ENCODE peak calls at places on chromosomes 7 and 10, in nine cellular contexts. X is HFF-Myc, K is left ventricle myocardium inferior, H is cardiac fibroblast, T is AG09319, Q is neural crest cell, U is GM10248, C is PC-9, E is WTC11. Y is an unnamed sample.

GRCh38 chr10:35561670-35562069 is 43.5 kb upstream of the GJD4 start:
- DNase-seq in X (no peak), K (peak), H (no peak), T (no peak), Q (no peak), U (no peak), C (no peak), E (no peak), Y (no peak)

GRCh38 chr7:90474284-90475210 is 5.1 kb downstream of the PTTG1IP2 start:
- DNase-seq in X (peak), K (no peak), H (peak), T (no peak), Q (no peak), U (no peak), C (no peak), E (no peak), Y (no peak)

GRCh38 chr7:30464231-30464660 is 14.3 kb downstream of the NOD1 start:
- DNase-seq in X (no peak), K (no peak), H (no peak), T (no peak), Q (no peak), U (no peak), C (no peak), E (no peak), Y (no peak)

GRCh38 chr7:43485580-43485979 is 97.3 kb upstream of the STK17A start:
- DNase-seq in X (no peak), K (no peak), H (no peak), T (no peak), Q (no peak), U (no peak), C (no peak), E (no peak), Y (no peak)

GRCh38 chr10:113062977-113063967 is 113.2 kb downstream of the TCF7L2 start:
- DNase-seq in X (no peak), K (no peak), H (peak), T (no peak), Q (no peak), U (no peak), C (no peak), E (peak), Y (peak)

GRCh38 chr10:62924344-62924748 is 108.2 kb upstream of the EGR2 start:
- DNase-seq in X (no peak), K (no peak), H (no peak), T (no peak), Q (no peak), U (no peak), C (no peak), E (peak), Y (peak)

GRCh38 chr7:47493971-47494370 is 87.9 kb downstream of the TNS3 start:
- DNase-seq in X (no peak), K (no peak), H (no peak), T (no peak), Q (no peak), U (no peak), C (peak), E (no peak), Y (no peak)

GRCh38 chr7:110448918-110449317 is 642.0 kb upstream of the LRRN3 start:
- DNase-seq in X (no peak), K (no peak), H (no peak), T (no peak), Q (no peak), U (no peak), C (no peak), E (no peak), Y (no peak)

GRCh38 chr7:341841-342638 is 52.1 kb downstream of the FOXL3 start:
- DNase-seq in X (no peak), K (peak), H (no peak), T (no peak), Q (no peak), U (no peak), C (no peak), E (no peak), Y (no peak)

DNA sequence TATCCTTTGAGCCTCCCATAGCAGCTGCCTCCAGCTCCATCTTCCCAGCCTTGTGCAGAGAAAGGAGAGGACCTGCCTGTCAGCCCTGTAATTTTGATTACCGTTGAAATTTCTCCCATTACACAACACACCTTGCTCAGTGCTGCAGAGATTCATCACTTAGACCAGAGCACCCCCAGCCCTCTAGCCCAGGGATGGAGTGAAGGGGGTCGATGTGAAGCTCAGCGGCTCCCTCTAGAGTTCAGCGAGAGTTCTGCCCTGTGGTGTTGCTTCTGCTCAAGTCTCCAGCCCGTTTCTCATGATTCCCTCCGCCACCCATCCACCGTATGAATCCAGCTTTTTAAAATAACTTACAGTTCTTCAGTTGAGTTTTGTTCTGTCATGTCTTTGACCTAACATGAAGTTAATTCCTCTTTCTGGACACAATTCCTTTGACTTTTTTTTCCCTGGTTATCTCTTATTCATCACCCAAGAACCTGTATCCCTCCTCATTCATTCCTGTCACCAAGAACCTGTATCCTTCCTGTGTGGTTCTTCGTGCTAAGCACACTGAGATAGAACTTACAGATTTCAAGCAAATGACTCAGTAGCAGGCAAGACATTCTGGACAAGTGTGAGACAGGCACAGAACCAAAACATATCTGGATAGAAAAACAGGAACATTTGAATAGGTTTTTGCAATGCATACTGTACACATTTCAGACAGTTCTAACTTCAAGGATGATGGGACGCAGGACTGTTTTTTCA is 34.9 kb upstream of the ZNF32 start:
- DNase-seq in X (no peak), K (no peak), H (peak), T (no peak), Q (peak), U (peak), C (no peak), E (peak), Y (peak)
- TF ChIP-seq CTCF in X (peak), K (peak), H (peak), T (peak), Q (peak), U (peak), C (peak), E (peak), Y (peak)

GRCh38 chr10:64732372-64732715 is 1211.1 kb downstream of the REEP3 start:
- DNase-seq in X (no peak), K (no peak), H (no peak), T (no peak), Q (no peak), U (no peak), C (no peak), E (no peak), Y (no peak)

GRCh38 chr10:64731016-64731415 is 1209.8 kb downstream of the REEP3 start:
- DNase-seq in X (no peak), K (no peak), H (no peak), T (no peak), Q (no peak), U (no peak), C (no peak), E (no peak), Y (no peak)

GRCh38 chr10:64738462-64738861 is 1217.3 kb downstream of the REEP3 start:
- DNase-seq in X (no peak), K (no peak), H (no peak), T (no peak), Q (no peak), U (no peak), C (no peak), E (no peak), Y (no peak)

DNA sequence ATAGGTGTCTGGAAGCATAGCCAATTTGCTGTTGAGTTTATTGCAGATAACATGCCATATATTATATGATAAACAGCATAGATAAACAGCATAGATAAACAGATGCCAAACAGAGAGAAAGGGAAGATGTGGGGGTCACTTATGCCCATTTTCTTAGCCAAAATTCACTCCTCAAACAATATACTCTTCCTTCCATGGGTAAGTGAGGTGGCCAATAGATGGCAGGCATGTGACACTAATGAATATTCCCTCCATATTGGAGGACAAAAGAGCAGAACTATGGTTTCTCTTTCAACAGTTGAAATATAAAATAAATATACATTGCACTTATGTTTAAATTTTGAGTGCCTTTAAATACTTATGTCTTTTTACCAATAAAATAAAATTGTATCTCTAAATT is 1212.8 kb downstream of the REEP3 start:
- DNase-seq in X (no peak), K (no peak), H (peak), T (no peak), Q (peak), U (peak), C (no peak), E (peak), Y (peak)
- TF ChIP-seq CTCF in X (no peak), K (peak), H (peak), T (no peak), Q (peak), U (peak), C (peak), E (no peak), Y (peak)

GRCh38 chr7:149872419-149873073 is 1.2 kb upstream of the ATP6V0E2 start:
- DNase-seq in X (peak), K (peak), H (peak), T (peak), Q (peak), U (peak), C (peak), E (peak), Y (peak)
- TF ChIP-seq CTCF in X (peak), K (peak), H (peak), T (peak), Q (peak), U (peak), C (no peak), E (no peak), Y (peak)

GRCh38 chr7:156585926-156586325 is 54.6 kb upstream of the RNF32 start:
- DNase-seq in X (no peak), K (no peak), H (no peak), T (no peak), Q (no peak), U (no peak), C (no peak), E (no peak), Y (no peak)

GRCh38 chr7:156590212-156590611 is 50.4 kb upstream of the RNF32 start:
- DNase-seq in X (no peak), K (no peak), H (no peak), T (no peak), Q (no peak), U (no peak), C (no peak), E (no peak), Y (no peak)

GRCh38 chr7:156585025-156585648 is 55.4 kb upstream of the RNF32 start:
- DNase-seq in X (no peak), K (no peak), H (no peak), T (no peak), Q (no peak), U (no peak), C (no peak), E (no peak), Y (peak)

GRCh38 chr7:156592124-156592884 is 48.3 kb upstream of the RNF32 start:
- DNase-seq in X (no peak), K (no peak), H (no peak), T (no peak), Q (no peak), U (no peak), C (no peak), E (no peak), Y (no peak)

GRCh38 chr7:156589808-156590207 is 50.8 kb upstream of the RNF32 start:
- DNase-seq in X (no peak), K (no peak), H (no peak), T (no peak), Q (no peak), U (no peak), C (no peak), E (no peak), Y (no peak)
- TF ChIP-seq CTCF in X (no peak), K (no peak), H (no peak), T (no peak), Q (no peak), U (no peak), C (no peak), E (no peak), Y (no peak)

GRCh38 chr7:142714375-142714774 is 34.9 kb upstream of the PRSS1 start:
- DNase-seq in X (no peak), K (no peak), H (peak), T (no peak), Q (no peak), U (no peak), C (no peak), E (no peak), Y (no peak)

GRCh38 chr7:142711722-142712616 is 37.3 kb upstream of the PRSS1 start:
- DNase-seq in X (peak), K (no peak), H (peak), T (peak), Q (no peak), U (no peak), C (peak), E (no peak), Y (peak)

GRCh38 chr7:142711196-142711595 is 38.1 kb upstream of the PRSS1 start:
- DNase-seq in X (no peak), K (no peak), H (no peak), T (no peak), Q (no peak), U (no peak), C (no peak), E (no peak), Y (no peak)

GRCh38 chr7:142712617-142712957 is 36.7 kb upstream of the PRSS1 start:
- DNase-seq in X (no peak), K (no peak), H (no peak), T (no peak), Q (no peak), U (no peak), C (no peak), E (no peak), Y (no peak)

DNA sequence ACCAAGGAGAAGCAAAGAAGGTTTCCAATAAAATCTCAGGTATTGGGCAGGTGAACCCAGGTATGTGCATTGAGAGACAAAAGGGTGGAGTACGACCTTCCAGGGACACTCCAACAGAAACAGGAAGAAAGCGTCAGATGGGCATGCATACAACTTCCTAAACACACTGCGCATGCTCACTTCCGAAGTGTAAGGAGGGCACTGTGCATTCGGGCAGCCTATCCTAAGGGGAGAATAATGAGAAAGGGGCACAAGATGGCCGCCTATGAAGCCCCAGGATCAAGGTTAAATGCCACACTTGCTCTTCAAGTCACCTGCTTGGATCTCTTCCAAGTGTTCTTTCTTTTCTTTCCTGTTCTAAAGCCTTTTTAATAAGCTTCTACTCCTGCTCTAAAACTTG is 39.4 kb upstream of the PRSS1 start:
- DNase-seq in X (no peak), K (no peak), H (no peak), T (no peak), Q (no peak), U (no peak), C (no peak), E (no peak), Y (no peak)
- TF ChIP-seq CTCF in X (no peak), K (no peak), H (no peak), T (no peak), Q (no peak), U (no peak), C (no peak), E (no peak), Y (no peak)

GRCh38 chr10:46284286-46285229 is 2.2 kb upstream of the ANTXRL start:
- DNase-seq in X (no peak), K (peak), H (peak), T (peak), Q (peak), U (peak), C (peak), E (peak), Y (peak)

GRCh38 chr10:46285300-46285699 is 1.5 kb upstream of the ANTXRL start:
- DNase-seq in X (no peak), K (no peak), H (no peak), T (no peak), Q (no peak), U (no peak), C (no peak), E (no peak), Y (no peak)

GRCh38 chr10:46283945-46284285 is 2.9 kb upstream of the ANTXRL start:
- DNase-seq in X (no peak), K (no peak), H (no peak), T (no peak), Q (no peak), U (no peak), C (no peak), E (no peak), Y (no peak)

GRCh38 chr10:46282460-46283216 is 4.2 kb upstream of the ANTXRL start:
- DNase-seq in X (no peak), K (peak), H (peak), T (peak), Q (peak), U (peak), C (no peak), E (peak), Y (peak)

GRCh38 chr10:46283217-46283944 is 3.4 kb upstream of the ANTXRL start:
- DNase-seq in X (no peak), K (no peak), H (no peak), T (no peak), Q (no peak), U (no peak), C (no peak), E (no peak), Y (no peak)
- TF ChIP-seq CTCF in X (no peak), K (no peak), H (no peak), T (no peak), Q (no peak), U (no peak), C (no peak), E (no peak), Y (no peak)

GRCh38 chr7:32489788-32490126 is 423 bp downstream of the LSM5 start:
- DNase-seq in X (no peak), K (no peak), H (no peak), T (no peak), Q (no peak), U (no peak), C (peak), E (no peak), Y (no peak)

GRCh38 chr7:32495298-32496051 is at the start of gene AVL9:
- DNase-seq in X (peak), K (peak), H (peak), T (peak), Q (peak), U (peak), C (peak), E (peak), Y (peak)

GRCh38 chr7:32496052-32496813 is 944 bp downstream of the AVL9 start:
- DNase-seq in X (no peak), K (no peak), H (peak), T (no peak), Q (no peak), U (no peak), C (no peak), E (no peak), Y (no peak)

GRCh38 chr7:32490127-32490796 is at the start of gene LSM5:
- DNase-seq in X (peak), K (peak), H (peak), T (peak), Q (peak), U (peak), C (peak), E (peak), Y (peak)

DNA sequence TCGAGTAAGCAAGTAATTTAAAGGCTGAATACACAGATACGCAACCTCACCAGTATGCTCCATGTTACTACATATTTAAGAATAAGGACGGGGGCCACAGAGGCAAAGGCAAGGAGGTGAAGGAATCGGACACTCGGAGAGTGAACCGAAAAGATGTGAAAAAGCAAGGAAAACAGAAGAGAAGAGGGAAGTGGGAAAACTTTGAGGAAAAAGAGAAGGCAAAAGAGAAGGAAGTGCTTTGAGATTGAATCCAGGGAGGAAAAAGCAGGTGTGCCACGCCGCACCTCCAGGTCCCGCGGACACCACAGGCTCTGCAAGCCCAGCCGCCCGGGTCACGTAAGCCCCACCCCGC is 367 bp upstream of the AVL9 start:
- DNase-seq in X (no peak), K (no peak), H (no peak), T (no peak), Q (no peak), U (no peak), C (no peak), E (no peak), Y (no peak)
- TF ChIP-seq CTCF in X (no peak), K (peak), H (no peak), T (no peak), Q (no peak), U (no peak), C (no peak), E (no peak), Y (no peak)

DNA sequence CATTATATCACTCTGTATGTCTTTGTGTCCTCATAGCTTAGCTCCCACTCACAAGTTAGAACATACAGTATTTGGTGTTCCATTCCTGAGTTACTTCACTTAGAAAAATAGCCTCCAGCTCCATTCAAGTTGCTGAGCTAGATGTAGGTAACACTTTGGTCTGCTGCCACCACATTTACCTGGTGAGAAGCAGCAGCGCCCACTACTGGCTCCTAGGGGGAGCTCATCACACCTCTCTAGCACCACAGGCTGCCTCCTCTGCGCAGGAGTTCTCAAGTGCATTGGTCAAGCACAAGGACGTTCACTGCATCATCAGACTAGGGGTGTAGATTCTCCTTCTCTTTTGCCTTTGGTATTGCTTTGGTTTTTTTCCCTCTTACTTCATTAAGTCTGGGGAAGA is 530.9 kb upstream of the AUTS2 start:
- DNase-seq in X (no peak), K (no peak), H (peak), T (no peak), Q (no peak), U (no peak), C (no peak), E (peak), Y (peak)
- TF ChIP-seq CTCF in X (no peak), K (peak), H (no peak), T (no peak), Q (peak), U (no peak), C (peak), E (peak), Y (peak)

GRCh38 chr7:46058424-46058823 is 137.4 kb upstream of the IGFBP3 start:
- DNase-seq in X (no peak), K (no peak), H (peak), T (peak), Q (no peak), U (no peak), C (no peak), E (no peak), Y (no peak)
- TF ChIP-seq CTCF in X (no peak), K (no peak), H (no peak), T (no peak), Q (no peak), U (no peak), C (no peak), E (no peak), Y (no peak)

GRCh38 chr7:41188163-41189130 is 514.4 kb downstream of the INHBA start:
- DNase-seq in X (peak), K (no peak), H (peak), T (peak), Q (no peak), U (no peak), C (peak), E (no peak), Y (no peak)

GRCh38 chr7:41183741-41184140 is 519.1 kb downstream of the INHBA start:
- DNase-seq in X (no peak), K (no peak), H (no peak), T (no peak), Q (no peak), U (no peak), C (peak), E (no peak), Y (no peak)

GRCh38 chr7:41187322-41187721 is 515.6 kb downstream of the INHBA start:
- DNase-seq in X (no peak), K (no peak), H (no peak), T (no peak), Q (no peak), U (no peak), C (peak), E (no peak), Y (no peak)

GRCh38 chr7:41182782-41183181 is 520.1 kb downstream of the INHBA start:
- DNase-seq in X (no peak), K (no peak), H (no peak), T (no peak), Q (no peak), U (no peak), C (peak), E (no peak), Y (no peak)

GRCh38 chr7:41185851-41186250 is 517.0 kb downstream of the INHBA start:
- DNase-seq in X (no peak), K (no peak), H (no peak), T (no peak), Q (no peak), U (no peak), C (peak), E (no peak), Y (no peak)
- TF ChIP-seq CTCF in X (no peak), K (no peak), H (no peak), T (no peak), Q (no peak), U (no peak), C (no peak), E (no peak), Y (no peak)

Y was measured in neural progenitor cell.